ENCODE peak calls at places on chromosomes 12 and 14, in seven cellular contexts. I is IMR-90, L is mesendoderm, V is H1, J is H9, N is mesenchymal stem cell, M is trophoblast cell. T is an unnamed sample.

GRCh38 chr12:120196363-120196762 is 1.8 kb upstream of the GCN1 start:
- DNase-seq in J (no peak), L (no peak), V (no peak), M (no peak), N (peak; percentile 6), I (no peak), T (no peak)

GRCh38 chr12:6547987-6548386 is 7.9 kb downstream of the IFFO1 start:
- DNase-seq in V (no peak), L (peak; percentile 82), N (peak; percentile 82), J (peak; percentile 27), M (no peak), I (peak; percentile 89), T (no peak)

GRCh38 chr14:79021756-79022155 is 851.6 kb downstream of the NRXN3 start:
- DNase-seq in J (no peak), N (no peak), L (no peak), V (no peak), M (no peak), I (no peak), T (no peak)

GRCh38 chr12:52120951-52121847 is 41.7 kb downstream of the SMIM41 start:
- DNase-seq in L (no peak), V (no peak), I (peak; percentile 53), N (no peak), J (no peak), M (no peak), T (no peak)

GRCh38 chr12:2429032-2429431 is 365.7 kb upstream of the FKBP4 start:
- DNase-seq in V (no peak), L (no peak), J (no peak), I (no peak), N (no peak), M (no peak), T (no peak)

GRCh38 chr14:90678420-90678819 is 137.8 kb downstream of the TTC7B start:
- DNase-seq in M (no peak), J (no peak), N (peak; percentile 41), V (no peak), I (peak; percentile 60), L (no peak), T (no peak)

GRCh38 chr12:106223485-106224391 is 24.1 kb downstream of the CKAP4 start:
- DNase-seq in J (peak; percentile 88), M (peak; percentile 53), N (peak; percentile 65), V (peak; percentile 92), I (peak; percentile 54), L (peak; percentile 77), T (peak; percentile 75)

GRCh38 chr12:110585231-110585799 is 2.2 kb upstream of the PPTC7 start:
- DNase-seq in N (peak; percentile 34), J (no peak), V (no peak), I (peak; percentile 32), M (peak; percentile 65), L (peak; percentile 26), T (no peak)

GRCh38 chr12:65510584-65511050 is 232.1 kb downstream of the MSRB3 start:
- DNase-seq in I (no peak), L (peak; percentile 69), M (no peak), J (peak; percentile 77), N (no peak), V (peak; percentile 71), T (peak; percentile 92)

GRCh38 chr14:68408680-68409079 is 384.2 kb downstream of the ZFP36L1 start:
- DNase-seq in M (no peak), L (no peak), V (no peak), N (no peak), J (no peak), I (peak; percentile 48), T (no peak)

GRCh38 chr12:25056011-25056410 is 107.1 kb upstream of the BCAT1 start:
- DNase-seq in M (no peak), V (no peak), J (no peak), I (no peak), L (no peak), N (no peak), T (no peak)

GRCh38 chr12:108580531-108580930 is 17.4 kb downstream of the TMEM119 start:
- DNase-seq in L (no peak), M (no peak), I (no peak), N (peak; percentile 75), J (no peak), V (no peak), T (no peak)

GRCh38 chr14:51821822-51822221 is 38.6 kb upstream of the GNG2 start:
- DNase-seq in V (no peak), N (no peak), J (no peak), I (peak; percentile 77), M (no peak), L (no peak), T (no peak)

GRCh38 chr14:104557766-104558165 is 21.8 kb upstream of the C14orf180 start:
- DNase-seq in L (no peak), J (no peak), M (no peak), V (no peak), I (no peak), N (no peak), T (no peak)

GRCh38 chr14:31009836-31010618 is 15.4 kb upstream of the AP4S1 start:
- DNase-seq in J (no peak), M (no peak), V (no peak), N (no peak), I (no peak), L (no peak), T (no peak)

GRCh38 chr14:104980601-104981531 is 2.7 kb upstream of the AHNAK2 start:
- DNase-seq in N (no peak), I (no peak), J (no peak), L (no peak), M (no peak), V (no peak), T (no peak)

GRCh38 chr12:8449293-8449944 is 6.3 kb upstream of the CLEC6A start:
- DNase-seq in L (peak; percentile 80), V (no peak), M (peak; percentile 81), J (peak; percentile 60), I (no peak), N (no peak), T (no peak)

GRCh38 chr14:61653507-61653906 is 41.8 kb upstream of the HIF1A start:
- DNase-seq in M (no peak), I (peak; percentile 88), J (no peak), L (no peak), V (no peak), N (peak; percentile 83), T (no peak)

DNA sequence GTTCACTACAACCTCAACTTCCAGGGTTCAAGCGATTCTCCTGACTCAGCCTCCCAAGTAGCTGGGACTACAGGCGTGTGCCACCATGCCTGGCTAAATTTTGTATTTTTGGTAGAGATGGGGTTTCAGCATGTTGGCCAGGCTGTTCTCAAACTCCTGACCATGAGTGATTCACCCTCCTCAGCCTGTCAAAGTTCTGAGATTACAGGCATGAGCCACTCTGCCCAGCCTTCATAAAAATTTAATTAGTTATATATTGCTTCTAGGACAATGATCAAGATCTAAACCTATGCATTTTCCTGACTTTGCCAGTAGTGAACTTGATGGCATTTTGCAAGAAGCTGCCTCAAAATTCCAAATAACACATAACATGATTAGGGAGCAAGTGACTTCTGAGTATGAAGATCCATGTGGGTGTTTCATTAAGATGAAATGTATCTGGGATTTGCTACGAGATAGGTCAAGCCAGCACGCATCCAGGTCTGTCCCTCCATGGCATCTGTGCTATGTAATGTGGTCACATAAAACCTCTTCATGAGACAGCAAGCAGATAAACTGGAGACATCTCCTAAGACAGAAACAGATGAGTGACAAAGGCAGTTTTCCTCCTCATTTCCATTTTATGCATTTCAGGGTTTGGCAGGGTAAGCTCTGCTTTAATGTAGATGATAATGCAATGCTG is 319.4 kb upstream of the ATP2B1 start:
- DNase-seq in L (no peak), V (no peak), N (peak; percentile 71), I (no peak), M (peak; percentile 8), J (no peak), T (no peak)
- H4K8ac ChIP-seq in L (no peak overlapping the region), V (no peak overlapping the region), N (no peak overlapping the region), I (peak overlapping the region; percentile 46), M (no peak overlapping the region), J (no peak overlapping the region), T (no peak overlapping the region)

GRCh38 chr12:126708492-126708896 is 1558.5 kb upstream of the TMEM132C start:
- DNase-seq in V (no peak), L (no peak), I (no peak), N (no peak), J (no peak), M (no peak), T (no peak)
- H3K23ac ChIP-seq in V (no peak overlapping the region), L (no peak overlapping the region), I (no peak overlapping the region), N (no peak overlapping the region), J (no peak overlapping the region), M (no peak overlapping the region), T (no peak overlapping the region)

GRCh38 chr12:114938487-114939210 is 254.7 kb upstream of the TBX3 start:
- DNase-seq in L (no peak), M (no peak), V (no peak), J (no peak), N (no peak), I (no peak), T (peak; percentile 49)
- H4K8ac ChIP-seq in L (no peak overlapping the region), M (peak overlapping the region; percentile 19), V (no peak overlapping the region), J (no peak overlapping the region), N (peak overlapping the region; percentile 77), I (no peak overlapping the region), T (no peak overlapping the region)

GRCh38 chr12:67803450-67804034 is 155.0 kb downstream of the DYRK2 start:
- DNase-seq in I (no peak), M (no peak), L (no peak), V (no peak), N (no peak), J (no peak), T (no peak)

GRCh38 chr12:67798763-67799162 is 150.2 kb downstream of the DYRK2 start:
- DNase-seq in N (no peak), V (no peak), I (no peak), M (no peak), L (no peak), J (no peak), T (no peak)

GRCh38 chr12:67804168-67804567 is 155.6 kb downstream of the DYRK2 start:
- DNase-seq in I (no peak), L (no peak), N (no peak), M (no peak), V (no peak), J (no peak), T (no peak)

GRCh38 chr12:67797769-67798168 is 149.2 kb downstream of the DYRK2 start:
- DNase-seq in M (no peak), V (no peak), N (no peak), J (no peak), L (no peak), I (peak; percentile 11), T (no peak)

DNA sequence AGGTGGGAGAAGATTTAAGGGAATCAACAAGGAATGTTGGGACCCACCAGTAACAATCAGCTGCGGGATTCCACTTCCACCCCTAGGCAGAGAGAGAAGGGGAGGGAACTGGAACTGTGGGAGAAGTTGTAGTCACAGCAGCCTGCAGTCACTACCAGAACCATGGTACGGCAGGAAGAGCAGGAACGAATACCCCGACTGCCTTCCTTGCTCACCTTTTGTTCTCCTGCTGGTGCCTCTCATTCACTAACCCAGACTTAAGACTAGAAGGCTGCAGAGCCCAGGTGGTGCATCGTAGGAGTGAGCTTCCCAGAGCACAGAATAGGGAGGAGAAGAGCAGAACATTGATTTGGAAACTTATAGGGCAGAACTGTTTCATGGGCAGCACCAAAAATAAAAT is 154.2 kb downstream of the DYRK2 start:
- DNase-seq in M (no peak), L (peak; percentile 50), J (peak; percentile 50), N (no peak), I (no peak), V (no peak), T (no peak)
- H3K23ac ChIP-seq in M (no peak overlapping the region), L (no peak overlapping the region), J (no peak overlapping the region), N (no peak overlapping the region), I (no peak overlapping the region), V (no peak overlapping the region), T (no peak overlapping the region)

GRCh38 chr14:72547999-72548398 is 345.9 kb downstream of the DPF3 start:
- DNase-seq in I (no peak), J (no peak), M (no peak), N (no peak), V (no peak), L (no peak), T (no peak)
- H4K8ac ChIP-seq in I (no peak overlapping the region), J (no peak overlapping the region), M (no peak overlapping the region), N (no peak overlapping the region), V (no peak overlapping the region), L (no peak overlapping the region), T (no peak overlapping the region)

T was measured in neuronal stem cell.